ENCODE peak calls at places on chromosome X, in eight cellular contexts. One of them, this sample, is unnamed.

GRCh38 chrX:101230636-101231035 is 11.1 kb downstream of the DRP2 start:
- DNase-seq in A549: no peak
- DNase-seq in Karpas-422: no peak
- DNase-seq in tibial nerve: no peak
- DNase-seq in uterus: no peak
- DNase-seq in cardiac muscle cell: no peak
- DNase-seq in CD4-positive, alpha-beta memory T cell: no peak
- DNase-seq in lung: no peak
- DNase-seq in this sample: no peak

GRCh38 chrX:8820910-8821527 is 19.8 kb upstream of the FAM9A start:
- DNase-seq in A549: peak
- DNase-seq in Karpas-422: no peak
- DNase-seq in tibial nerve: no peak
- DNase-seq in uterus: no peak
- DNase-seq in cardiac muscle cell: peak
- DNase-seq in CD4-positive, alpha-beta memory T cell: no peak
- DNase-seq in lung: no peak
- DNase-seq in this sample: no peak

GRCh38 chrX:1167466-1167865 is 45.0 kb downstream of the CRLF2 start:
- DNase-seq in A549: peak
- DNase-seq in Karpas-422: no peak
- DNase-seq in tibial nerve: no peak
- DNase-seq in uterus: no peak
- DNase-seq in cardiac muscle cell: no peak
- DNase-seq in CD4-positive, alpha-beta memory T cell: no peak
- DNase-seq in lung: no peak
- DNase-seq in this sample: no peak

GRCh38 chrX:49176421-49177326 is 5.0 kb downstream of the PLP2 start:
- DNase-seq in A549: peak
- DNase-seq in Karpas-422: peak
- DNase-seq in tibial nerve: no peak
- DNase-seq in uterus: no peak
- DNase-seq in cardiac muscle cell: no peak
- DNase-seq in CD4-positive, alpha-beta memory T cell: no peak
- DNase-seq in lung: peak
- DNase-seq in this sample: no peak

GRCh38 chrX:1578511-1579173 is 12.8 kb upstream of the AKAP17A start:
- DNase-seq in A549: no peak
- DNase-seq in Karpas-422: no peak
- DNase-seq in tibial nerve: no peak
- DNase-seq in uterus: no peak
- DNase-seq in cardiac muscle cell: no peak
- DNase-seq in CD4-positive, alpha-beta memory T cell: no peak
- DNase-seq in lung: peak
- DNase-seq in this sample: no peak

GRCh38 chrX:54180403-54180802 is 2.7 kb downstream of the FAM120C start:
- DNase-seq in A549: no peak
- DNase-seq in Karpas-422: no peak
- DNase-seq in tibial nerve: no peak
- DNase-seq in uterus: no peak
- DNase-seq in cardiac muscle cell: no peak
- DNase-seq in CD4-positive, alpha-beta memory T cell: no peak
- DNase-seq in lung: no peak
- DNase-seq in this sample: no peak

GRCh38 chrX:19130628-19131027 is 8.4 kb upstream of the ADGRG2 start:
- DNase-seq in A549: peak
- DNase-seq in Karpas-422: no peak
- DNase-seq in tibial nerve: no peak
- DNase-seq in uterus: no peak
- DNase-seq in cardiac muscle cell: no peak
- DNase-seq in CD4-positive, alpha-beta memory T cell: no peak
- DNase-seq in lung: no peak
- DNase-seq in this sample: no peak

GRCh38 chrX:110432066-110432465 is 73.4 kb downstream of the RTL9 start:
- DNase-seq in A549: no peak
- DNase-seq in Karpas-422: no peak
- DNase-seq in tibial nerve: no peak
- DNase-seq in uterus: no peak
- DNase-seq in cardiac muscle cell: no peak
- DNase-seq in CD4-positive, alpha-beta memory T cell: no peak
- DNase-seq in lung: no peak
- DNase-seq in this sample: no peak

GRCh38 chrX:43087825-43088224 is 309.9 kb upstream of the PPP1R2C start:
- DNase-seq in A549: no peak
- DNase-seq in Karpas-422: no peak
- DNase-seq in tibial nerve: no peak
- DNase-seq in uterus: no peak
- DNase-seq in cardiac muscle cell: peak
- DNase-seq in CD4-positive, alpha-beta memory T cell: no peak
- DNase-seq in lung: no peak
- DNase-seq in this sample: no peak

GRCh38 chrX:35445912-35446311 is 352.2 kb upstream of the MAGEB16 start:
- DNase-seq in A549: no peak
- DNase-seq in Karpas-422: no peak
- DNase-seq in tibial nerve: no peak
- DNase-seq in uterus: no peak
- DNase-seq in cardiac muscle cell: no peak
- DNase-seq in CD4-positive, alpha-beta memory T cell: no peak
- DNase-seq in lung: no peak
- DNase-seq in this sample: no peak

GRCh38 chrX:129717902-129718301 is 20.9 kb upstream of the XPNPEP2 start:
- DNase-seq in A549: peak
- DNase-seq in Karpas-422: no peak
- DNase-seq in tibial nerve: no peak
- DNase-seq in uterus: no peak
- DNase-seq in cardiac muscle cell: no peak
- DNase-seq in CD4-positive, alpha-beta memory T cell: no peak
- DNase-seq in lung: no peak
- DNase-seq in this sample: peak

GRCh38 chrX:138638996-138639395 is 72.5 kb downstream of the FGF13 start:
- DNase-seq in A549: no peak
- DNase-seq in Karpas-422: no peak
- DNase-seq in tibial nerve: no peak
- DNase-seq in uterus: no peak
- DNase-seq in cardiac muscle cell: no peak
- DNase-seq in CD4-positive, alpha-beta memory T cell: no peak
- DNase-seq in lung: no peak
- DNase-seq in this sample: no peak

GRCh38 chrX:40299502-40300118 is 201.9 kb upstream of the BCOR start:
- DNase-seq in A549: no peak
- DNase-seq in Karpas-422: peak
- DNase-seq in tibial nerve: no peak
- DNase-seq in uterus: no peak
- DNase-seq in cardiac muscle cell: no peak
- DNase-seq in CD4-positive, alpha-beta memory T cell: no peak
- DNase-seq in lung: no peak
- DNase-seq in this sample: no peak

GRCh38 chrX:40298569-40298968 is 200.8 kb upstream of the BCOR start:
- DNase-seq in A549: no peak
- DNase-seq in Karpas-422: no peak
- DNase-seq in tibial nerve: no peak
- DNase-seq in uterus: peak
- DNase-seq in cardiac muscle cell: peak
- DNase-seq in CD4-positive, alpha-beta memory T cell: no peak
- DNase-seq in lung: no peak
- DNase-seq in this sample: no peak

GRCh38 chrX:40300286-40300890 is 202.6 kb upstream of the BCOR start:
- DNase-seq in A549: no peak
- DNase-seq in Karpas-422: no peak
- DNase-seq in tibial nerve: no peak
- DNase-seq in uterus: no peak
- DNase-seq in cardiac muscle cell: no peak
- DNase-seq in CD4-positive, alpha-beta memory T cell: no peak
- DNase-seq in lung: no peak
- DNase-seq in this sample: no peak

GRCh38 chrX:40299028-40299479 is 201.3 kb upstream of the BCOR start:
- DNase-seq in A549: no peak
- DNase-seq in Karpas-422: peak
- DNase-seq in tibial nerve: no peak
- DNase-seq in uterus: peak
- DNase-seq in cardiac muscle cell: peak
- DNase-seq in CD4-positive, alpha-beta memory T cell: no peak
- DNase-seq in lung: no peak
- DNase-seq in this sample: no peak

DNA sequence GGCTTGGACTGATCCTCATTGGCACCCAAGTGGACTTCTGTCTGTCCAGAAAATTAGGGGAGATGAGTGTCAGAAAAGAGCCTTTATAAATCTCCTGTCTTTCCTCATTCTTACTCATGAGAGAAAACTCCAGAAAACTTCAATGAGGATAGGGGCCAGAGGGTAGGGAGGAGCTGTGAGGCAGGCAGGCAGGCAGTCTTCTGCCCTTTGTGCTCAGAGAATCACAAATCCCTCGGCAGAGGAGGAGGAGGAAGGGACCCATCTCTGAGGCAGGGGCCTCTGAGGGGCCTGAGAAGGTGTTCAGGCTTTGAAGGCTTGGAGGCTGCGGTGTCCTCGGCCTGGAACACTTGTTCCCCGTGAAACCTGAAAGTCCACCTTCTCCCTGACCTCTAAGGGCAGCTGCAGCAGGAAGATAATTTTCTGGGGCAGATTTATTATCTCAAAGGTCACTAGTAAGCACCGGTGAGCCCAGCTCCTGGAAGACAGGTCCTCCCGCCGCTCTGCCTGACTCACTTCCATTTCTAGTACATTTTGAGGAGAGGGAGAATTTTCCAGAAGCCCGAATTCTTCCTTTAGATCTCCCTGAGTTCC is 200.3 kb upstream of the BCOR start:
- DNase-seq in A549: no peak
- DNase-seq in Karpas-422: no peak
- DNase-seq in tibial nerve: no peak
- DNase-seq in uterus: no peak
- DNase-seq in cardiac muscle cell: peak
- DNase-seq in CD4-positive, alpha-beta memory T cell: no peak
- DNase-seq in lung: no peak
- DNase-seq in this sample: no peak
- H3K27ac ChIP-seq in A549: no peak
- H3K27ac ChIP-seq in Karpas-422: no peak
- H3K27ac ChIP-seq in tibial nerve: no peak
- H3K27ac ChIP-seq in uterus: peak
- H3K27ac ChIP-seq in cardiac muscle cell: peak
- H3K27ac ChIP-seq in CD4-positive, alpha-beta memory T cell: no peak
- H3K27ac ChIP-seq in lung: no peak
- H3K27ac ChIP-seq in this sample: no peak

GRCh38 chrX:155334486-155335316 is at the start of gene CLIC2:
- DNase-seq in A549: peak
- DNase-seq in Karpas-422: no peak
- DNase-seq in tibial nerve: peak
- DNase-seq in uterus: peak
- DNase-seq in cardiac muscle cell: no peak
- DNase-seq in CD4-positive, alpha-beta memory T cell: no peak
- DNase-seq in lung: peak
- DNase-seq in this sample: no peak
- H3K4me3 ChIP-seq in A549: no peak
- H3K4me3 ChIP-seq in Karpas-422: no peak
- H3K4me3 ChIP-seq in tibial nerve: peak
- H3K4me3 ChIP-seq in uterus: peak
- H3K4me3 ChIP-seq in cardiac muscle cell: no peak
- H3K4me3 ChIP-seq in CD4-positive, alpha-beta memory T cell: no peak
- H3K4me3 ChIP-seq in lung: peak
- H3K4me3 ChIP-seq in this sample: peak

DNA sequence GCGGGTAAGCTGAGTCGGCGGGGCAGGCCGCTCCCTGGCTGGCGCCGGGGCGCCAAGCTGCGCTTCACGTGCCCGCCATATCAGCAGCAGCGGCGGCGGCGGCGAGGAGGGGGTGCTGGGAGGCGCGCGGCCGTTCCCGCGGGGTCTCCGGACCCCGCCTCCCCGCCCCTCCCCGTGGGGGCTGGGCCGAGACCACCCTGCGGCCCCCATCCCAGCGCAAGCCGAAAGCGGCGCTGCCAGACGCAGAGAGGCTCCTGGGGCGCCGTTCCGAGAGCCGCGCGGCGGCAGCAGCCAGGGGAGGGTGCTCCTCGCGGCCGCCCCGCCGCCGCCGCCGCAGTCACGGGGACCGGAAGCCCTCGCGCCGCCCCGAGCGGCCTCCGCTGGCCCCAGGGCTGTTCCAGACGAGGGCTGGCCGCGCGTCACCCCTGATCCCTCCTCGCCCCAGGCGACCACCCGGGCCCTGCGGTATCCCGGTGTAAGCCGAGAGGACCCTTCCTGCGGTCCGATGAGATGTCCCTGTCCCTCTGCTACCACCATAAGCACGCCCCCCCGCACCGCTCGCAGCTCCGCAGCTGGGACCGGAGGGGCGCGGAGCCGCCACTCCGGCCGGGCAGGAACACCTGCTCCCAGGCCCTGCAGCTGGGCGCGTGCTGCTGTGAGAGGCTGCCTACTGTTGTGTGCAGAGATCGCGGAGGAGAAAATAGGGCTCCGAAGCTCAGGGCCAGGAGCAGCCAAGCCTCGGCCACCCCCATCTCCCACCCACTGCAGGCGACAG is 7.4 kb upstream of the BCOR start:
- DNase-seq in A549: no peak
- DNase-seq in Karpas-422: peak
- DNase-seq in tibial nerve: no peak
- DNase-seq in uterus: no peak
- DNase-seq in cardiac muscle cell: peak
- DNase-seq in CD4-positive, alpha-beta memory T cell: no peak
- DNase-seq in lung: no peak
- DNase-seq in this sample: no peak
- H3K27ac ChIP-seq in A549: peak
- H3K27ac ChIP-seq in Karpas-422: peak
- H3K27ac ChIP-seq in tibial nerve: peak
- H3K27ac ChIP-seq in uterus: peak
- H3K27ac ChIP-seq in cardiac muscle cell: peak
- H3K27ac ChIP-seq in CD4-positive, alpha-beta memory T cell: peak
- H3K27ac ChIP-seq in lung: peak
- H3K27ac ChIP-seq in this sample: peak

GRCh38 chrX:38206036-38206435 is 14.6 kb downstream of the SRPX start:
- DNase-seq in A549: no peak
- DNase-seq in Karpas-422: no peak
- DNase-seq in tibial nerve: no peak
- DNase-seq in uterus: no peak
- DNase-seq in cardiac muscle cell: no peak
- DNase-seq in CD4-positive, alpha-beta memory T cell: no peak
- DNase-seq in lung: no peak
- DNase-seq in this sample: no peak

GRCh38 chrX:38212246-38212645 is 8.4 kb downstream of the SRPX start:
- DNase-seq in A549: no peak
- DNase-seq in Karpas-422: no peak
- DNase-seq in tibial nerve: no peak
- DNase-seq in uterus: no peak
- DNase-seq in cardiac muscle cell: no peak
- DNase-seq in CD4-positive, alpha-beta memory T cell: no peak
- DNase-seq in lung: no peak
- DNase-seq in this sample: no peak

GRCh38 chrX:38205037-38205436 is 15.6 kb downstream of the SRPX start:
- DNase-seq in A549: no peak
- DNase-seq in Karpas-422: peak
- DNase-seq in tibial nerve: no peak
- DNase-seq in uterus: no peak
- DNase-seq in cardiac muscle cell: no peak
- DNase-seq in CD4-positive, alpha-beta memory T cell: no peak
- DNase-seq in lung: no peak
- DNase-seq in this sample: no peak

DNA sequence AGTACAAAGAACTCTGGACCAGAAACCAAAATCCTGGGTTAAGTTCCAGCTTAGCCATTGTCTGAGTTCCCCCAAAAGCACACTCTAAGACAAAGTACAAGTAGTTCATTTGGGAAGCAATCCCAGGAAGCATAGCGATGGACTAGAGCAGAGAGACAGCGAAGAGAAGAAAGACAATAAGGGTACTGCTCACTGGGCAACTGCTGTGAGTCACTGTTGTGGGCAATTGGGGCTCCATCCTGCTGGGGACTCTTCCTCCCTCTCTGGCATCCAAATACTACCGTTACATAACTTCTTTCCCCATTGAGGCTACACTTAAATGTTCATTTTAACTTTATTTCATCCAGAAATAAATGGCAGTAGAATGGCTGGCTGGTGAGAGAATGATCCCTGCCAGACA is 14.1 kb downstream of the SRPX start:
- DNase-seq in A549: no peak
- DNase-seq in Karpas-422: no peak
- DNase-seq in tibial nerve: no peak
- DNase-seq in uterus: no peak
- DNase-seq in cardiac muscle cell: no peak
- DNase-seq in CD4-positive, alpha-beta memory T cell: no peak
- DNase-seq in lung: no peak
- DNase-seq in this sample: no peak
- H3K4me3 ChIP-seq in A549: no peak
- H3K4me3 ChIP-seq in Karpas-422: no peak
- H3K4me3 ChIP-seq in tibial nerve: no peak
- H3K4me3 ChIP-seq in uterus: no peak
- H3K4me3 ChIP-seq in cardiac muscle cell: no peak
- H3K4me3 ChIP-seq in CD4-positive, alpha-beta memory T cell: no peak
- H3K4me3 ChIP-seq in lung: no peak
- H3K4me3 ChIP-seq in this sample: no peak

This sample was measured in thoracic aorta.